ENCODE peak calls at places on chromosomes 1 and 21, in four cellular contexts. One of them, this sample, is unnamed.

GRCh38 chr1:158527190-158527815 is 26.9 kb downstream of the OR6Y1 start:
- DNase-seq in mesendoderm: peak
- DNase-seq in IMR-90: peak
- DNase-seq in H1: no peak
- DNase-seq in this sample: no peak

GRCh38 chr1:246795094-246795671 is 71.0 kb downstream of the SCCPDH start:
- DNase-seq in mesendoderm: peak
- DNase-seq in IMR-90: no peak
- DNase-seq in H1: no peak
- DNase-seq in this sample: peak

GRCh38 chr1:47755368-47755990 is 241.7 kb downstream of the TRABD2B start:
- DNase-seq in mesendoderm: peak
- DNase-seq in IMR-90: no peak
- DNase-seq in H1: peak
- DNase-seq in this sample: peak

GRCh38 chr21:15437873-15438272 is 291.9 kb upstream of the USP25 start:
- DNase-seq in mesendoderm: no peak
- DNase-seq in IMR-90: no peak
- DNase-seq in H1: no peak
- DNase-seq in this sample: no peak

GRCh38 chr1:17611991-17612390 is 72.5 kb downstream of the ARHGEF10L start:
- DNase-seq in mesendoderm: peak
- DNase-seq in IMR-90: peak
- DNase-seq in H1: no peak
- DNase-seq in this sample: no peak

GRCh38 chr1:230031131-230031530 is 35.9 kb upstream of the GALNT2 start:
- DNase-seq in mesendoderm: no peak
- DNase-seq in IMR-90: no peak
- DNase-seq in H1: no peak
- DNase-seq in this sample: no peak

GRCh38 chr1:50430010-50430405 is 6.8 kb upstream of the DMRTA2 start:
- DNase-seq in mesendoderm: no peak
- DNase-seq in IMR-90: no peak
- DNase-seq in H1: no peak
- DNase-seq in this sample: no peak

GRCh38 chr1:16393255-16394177 is 26.5 kb downstream of the SZRD1 start:
- DNase-seq in mesendoderm: no peak
- DNase-seq in IMR-90: no peak
- DNase-seq in H1: no peak
- DNase-seq in this sample: no peak

GRCh38 chr21:39054066-39054465 is 129.2 kb downstream of the PSMG1 start:
- DNase-seq in mesendoderm: no peak
- DNase-seq in IMR-90: no peak
- DNase-seq in H1: no peak
- DNase-seq in this sample: no peak

GRCh38 chr1:20732588-20733360 is at the start of gene SH2D5:
- DNase-seq in mesendoderm: peak
- DNase-seq in IMR-90: peak
- DNase-seq in H1: peak
- DNase-seq in this sample: peak

GRCh38 chr1:14804626-14805025 is 206.1 kb downstream of the KAZN start:
- DNase-seq in mesendoderm: peak
- DNase-seq in IMR-90: no peak
- DNase-seq in H1: peak
- DNase-seq in this sample: peak

GRCh38 chr1:42852608-42852980 is 6.2 kb downstream of the ZNF691 start:
- DNase-seq in mesendoderm: no peak
- DNase-seq in IMR-90: peak
- DNase-seq in H1: no peak
- DNase-seq in this sample: no peak

GRCh38 chr1:108897865-108898720 is 21.3 kb downstream of the GPSM2 start:
- DNase-seq in mesendoderm: peak
- DNase-seq in IMR-90: peak
- DNase-seq in H1: no peak
- DNase-seq in this sample: no peak

GRCh38 chr1:85998105-85998504 is 158.5 kb downstream of the COL24A1 start:
- DNase-seq in mesendoderm: no peak
- DNase-seq in IMR-90: peak
- DNase-seq in H1: no peak
- DNase-seq in this sample: no peak

GRCh38 chr1:42951588-42951987 is 7.1 kb downstream of the SLC2A1 start:
- DNase-seq in mesendoderm: no peak
- DNase-seq in IMR-90: no peak
- DNase-seq in H1: no peak
- DNase-seq in this sample: no peak

GRCh38 chr21:40923361-40923760 is 76.4 kb upstream of the DSCAM start:
- DNase-seq in mesendoderm: no peak
- DNase-seq in IMR-90: no peak
- DNase-seq in H1: no peak
- DNase-seq in this sample: no peak

GRCh38 chr1:90675161-90675847 is 41.8 kb downstream of the BARHL2 start:
- DNase-seq in mesendoderm: no peak
- DNase-seq in IMR-90: no peak
- DNase-seq in H1: no peak
- DNase-seq in this sample: no peak

GRCh38 chr1:202160377-202160940 is at the start of gene PTPN7:
- DNase-seq in mesendoderm: no peak
- DNase-seq in IMR-90: no peak
- DNase-seq in H1: no peak
- DNase-seq in this sample: peak

GRCh38 chr1:98794196-98794886 is 132.8 kb downstream of the SNX7 start:
- DNase-seq in mesendoderm: peak
- DNase-seq in IMR-90: peak
- DNase-seq in H1: no peak
- DNase-seq in this sample: peak

GRCh38 chr1:231702804-231703203 is 76.2 kb downstream of the DISC1 start:
- DNase-seq in mesendoderm: peak
- DNase-seq in IMR-90: peak
- DNase-seq in H1: no peak
- DNase-seq in this sample: no peak

GRCh38 chr1:200302893-200303250 is 107.0 kb downstream of the ZNF281 start:
- DNase-seq in mesendoderm: peak
- DNase-seq in IMR-90: no peak
- DNase-seq in H1: no peak
- DNase-seq in this sample: no peak

GRCh38 chr1:90717665-90718410 is 736 bp upstream of the BARHL2 start:
- DNase-seq in mesendoderm: peak
- DNase-seq in IMR-90: peak
- DNase-seq in H1: peak
- DNase-seq in this sample: peak

GRCh38 chr1:198462365-198463025 is 78.0 kb downstream of the ATP6V1G3 start:
- DNase-seq in mesendoderm: no peak
- DNase-seq in IMR-90: peak
- DNase-seq in H1: no peak
- DNase-seq in this sample: no peak

GRCh38 chr21:28883931-28884330 is 108.7 kb downstream of the LTN1 start:
- DNase-seq in mesendoderm: no peak
- DNase-seq in IMR-90: no peak
- DNase-seq in H1: no peak
- DNase-seq in this sample: no peak

GRCh38 chr21:28884976-28885852 is 107.5 kb downstream of the LTN1 start:
- DNase-seq in mesendoderm: peak
- DNase-seq in IMR-90: peak
- DNase-seq in H1: peak
- DNase-seq in this sample: peak

GRCh38 chr21:28882345-28882744 is 110.3 kb downstream of the LTN1 start:
- DNase-seq in mesendoderm: no peak
- DNase-seq in IMR-90: no peak
- DNase-seq in H1: no peak
- DNase-seq in this sample: no peak

GRCh38 chr21:28885853-28886177 is 106.9 kb downstream of the LTN1 start:
- DNase-seq in mesendoderm: no peak
- DNase-seq in IMR-90: no peak
- DNase-seq in H1: no peak
- DNase-seq in this sample: no peak

GRCh38 chr21:28884481-28884880 is 108.2 kb downstream of the LTN1 start:
- DNase-seq in mesendoderm: peak
- DNase-seq in IMR-90: peak
- DNase-seq in H1: no peak
- DNase-seq in this sample: no peak
- H4K5ac ChIP-seq in mesendoderm: no peak
- H4K5ac ChIP-seq in IMR-90: no peak
- H4K5ac ChIP-seq in H1: no peak
- H4K5ac ChIP-seq in this sample: no peak

GRCh38 chr1:81548918-81549587 is 251.7 kb upstream of the ADGRL2 start:
- DNase-seq in mesendoderm: peak
- DNase-seq in IMR-90: no peak
- DNase-seq in H1: no peak
- DNase-seq in this sample: no peak
- H4K5ac ChIP-seq in mesendoderm: no peak
- H4K5ac ChIP-seq in IMR-90: no peak
- H4K5ac ChIP-seq in H1: no peak
- H4K5ac ChIP-seq in this sample: no peak

GRCh38 chr1:151617995-151618394 is 6.1 kb downstream of the SNX27 start:
- DNase-seq in mesendoderm: no peak
- DNase-seq in IMR-90: no peak
- DNase-seq in H1: no peak
- DNase-seq in this sample: no peak

GRCh38 chr1:151615711-151616504 is 4.1 kb downstream of the SNX27 start:
- DNase-seq in mesendoderm: no peak
- DNase-seq in IMR-90: no peak
- DNase-seq in H1: no peak
- DNase-seq in this sample: no peak

GRCh38 chr1:151613275-151613867 is 1.5 kb downstream of the SNX27 start:
- DNase-seq in mesendoderm: peak
- DNase-seq in IMR-90: no peak
- DNase-seq in H1: peak
- DNase-seq in this sample: no peak

GRCh38 chr1:151618470-151618869 is 6.6 kb downstream of the SNX27 start:
- DNase-seq in mesendoderm: no peak
- DNase-seq in IMR-90: no peak
- DNase-seq in H1: no peak
- DNase-seq in this sample: no peak

DNA sequence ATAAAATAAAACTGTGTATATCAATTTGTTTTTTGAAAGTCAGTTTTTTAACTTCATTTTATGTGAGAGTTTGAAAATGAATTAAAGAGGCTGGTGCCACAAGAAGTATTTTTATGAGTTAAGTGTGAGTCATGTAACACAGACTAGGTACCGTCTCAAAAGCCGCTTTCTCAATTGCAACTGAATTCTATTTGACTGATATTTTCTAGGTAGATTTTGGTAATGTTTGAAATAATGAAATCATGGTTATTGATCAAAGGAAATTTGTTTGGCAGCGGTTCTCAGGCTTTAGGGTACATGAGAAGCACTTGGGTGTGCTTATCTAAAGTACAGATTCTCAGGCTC is 4.6 kb downstream of the SNX27 start:
- DNase-seq in mesendoderm: no peak
- DNase-seq in IMR-90: peak
- DNase-seq in H1: no peak
- DNase-seq in this sample: no peak
- H4K5ac ChIP-seq in mesendoderm: no peak
- H4K5ac ChIP-seq in IMR-90: no peak
- H4K5ac ChIP-seq in H1: no peak
- H4K5ac ChIP-seq in this sample: no peak

DNA sequence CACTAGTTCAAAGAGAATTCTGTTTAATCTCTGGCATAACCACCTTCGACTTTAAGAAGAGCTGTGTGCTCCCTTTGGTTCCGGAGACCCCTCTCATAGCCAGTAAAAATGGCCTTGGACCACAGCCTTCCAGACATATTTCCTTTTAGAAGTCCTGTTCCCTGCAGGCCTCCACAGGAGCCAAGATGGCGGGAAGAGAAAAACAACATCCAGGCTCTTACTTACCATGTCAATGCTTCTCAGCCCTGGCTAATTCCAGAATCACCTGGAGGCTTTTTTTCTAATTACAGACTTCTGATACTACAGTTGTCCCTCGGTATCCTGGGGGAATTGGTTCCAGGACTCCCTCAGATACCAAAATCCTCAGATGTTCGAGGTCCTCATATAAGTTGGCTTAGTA is 362.5 kb downstream of the PBX1 start:
- DNase-seq in mesendoderm: no peak
- DNase-seq in IMR-90: no peak
- DNase-seq in H1: no peak
- DNase-seq in this sample: no peak
- H4K5ac ChIP-seq in mesendoderm: no peak
- H4K5ac ChIP-seq in IMR-90: no peak
- H4K5ac ChIP-seq in H1: no peak
- H4K5ac ChIP-seq in this sample: no peak

GRCh38 chr1:12404918-12405317 is 175.1 kb downstream of the VPS13D start:
- DNase-seq in mesendoderm: no peak
- DNase-seq in IMR-90: no peak
- DNase-seq in H1: no peak
- DNase-seq in this sample: no peak

GRCh38 chr1:12407962-12408288 is 178.1 kb downstream of the VPS13D start:
- DNase-seq in mesendoderm: no peak
- DNase-seq in IMR-90: no peak
- DNase-seq in H1: no peak
- DNase-seq in this sample: no peak

GRCh38 chr1:12407050-12407961 is 177.5 kb downstream of the VPS13D start:
- DNase-seq in mesendoderm: no peak
- DNase-seq in IMR-90: peak
- DNase-seq in H1: no peak
- DNase-seq in this sample: no peak

GRCh38 chr1:12406218-12407021 is 176.6 kb downstream of the VPS13D start:
- DNase-seq in mesendoderm: peak
- DNase-seq in IMR-90: peak
- DNase-seq in H1: no peak
- DNase-seq in this sample: no peak

GRCh38 chr1:12405325-12406217 is 175.7 kb downstream of the VPS13D start:
- DNase-seq in mesendoderm: peak
- DNase-seq in IMR-90: peak
- DNase-seq in H1: no peak
- DNase-seq in this sample: no peak
- H4K5ac ChIP-seq in mesendoderm: no peak
- H4K5ac ChIP-seq in IMR-90: peak
- H4K5ac ChIP-seq in H1: no peak
- H4K5ac ChIP-seq in this sample: no peak